ENCODE peak calls at places on chromosome 3, in four cellular contexts. Z is brain microvascular endothelial cell, F is NCI-H345, K is BJ. B is an unnamed sample.

GRCh38 chr3:104437891-104438290 is 928.8 kb upstream of the ALCAM start:
- DNase-seq in Z (peak; percentile 48), F (peak; percentile 21), K (no peak), B (peak; percentile 8)

GRCh38 chr3:52039846-52040245 is 16.5 kb downstream of the DUSP7 start:
- DNase-seq in Z (no peak), F (no peak), K (no peak), B (no peak)

GRCh38 chr3:56889131-56889530 is 87.4 kb upstream of the ARHGEF3 start:
- DNase-seq in Z (no peak), F (no peak), K (no peak), B (no peak)

GRCh38 chr3:4953119-4953518 is 26.1 kb upstream of the BHLHE40 start:
- DNase-seq in Z (no peak), F (no peak), K (no peak), B (no peak)

GRCh38 chr3:176032043-176032442 is 1165.2 kb downstream of the TBL1XR1 start:
- DNase-seq in Z (no peak), F (no peak), K (no peak), B (no peak)

GRCh38 chr3:173465112-173465511 is 67.6 kb downstream of the NLGN1 start:
- DNase-seq in Z (peak; percentile 11), F (no peak), K (peak; percentile 6), B (peak; percentile 37)

GRCh38 chr3:186540444-186541226 is 3.5 kb downstream of the CRYGS start:
- DNase-seq in Z (peak; percentile 77), F (peak; percentile 86), K (peak; percentile 15), B (peak; percentile 24)

GRCh38 chr3:129060276-129061076 is at the start of gene GP9:
- DNase-seq in Z (no peak), F (no peak), K (no peak), B (no peak)

GRCh38 chr3:43288366-43288765 is 2.0 kb downstream of the SNRK start:
- DNase-seq in Z (no peak), F (no peak), K (no peak), B (no peak)

GRCh38 chr3:58260733-58261132 is 23.1 kb downstream of the ABHD6 start:
- DNase-seq in Z (peak; percentile 71), F (no peak), K (no peak), B (no peak)

GRCh38 chr3:188440563-188440962 is 286.6 kb downstream of the LPP start:
- DNase-seq in Z (no peak), F (no peak), K (no peak), B (no peak)

GRCh38 chr3:4889896-4890295 is 89.3 kb upstream of the BHLHE40 start:
- DNase-seq in Z (peak; percentile 47), F (no peak), K (no peak), B (no peak)

GRCh38 chr3:114879059-114880031 is 267.7 kb downstream of the ZBTB20 start:
- DNase-seq in Z (peak; percentile 44), F (peak; percentile 39), K (peak; percentile 30), B (no peak)

GRCh38 chr3:191557322-191557721 is 96.4 kb downstream of the PYDC2 start:
- DNase-seq in Z (no peak), F (no peak), K (no peak), B (no peak)

GRCh38 chr3:182255095-182255600 is 538.2 kb upstream of the ATP11B start:
- DNase-seq in Z (no peak), F (no peak), K (no peak), B (no peak)

GRCh38 chr3:104460477-104461406 is 906.0 kb upstream of the ALCAM start:
- DNase-seq in Z (peak; percentile 11), F (no peak), K (peak; percentile 23), B (peak; percentile 63)

GRCh38 chr3:171028025-171028778 is 1.7 kb upstream of the SLC2A2 start:
- DNase-seq in Z (peak; percentile 93), F (peak; percentile 1), K (peak; percentile 49), B (peak; percentile 65)

GRCh38 chr3:156704370-156705036 is 30.1 kb downstream of the TIPARP start:
- DNase-seq in Z (no peak), F (no peak), K (no peak), B (no peak)

GRCh38 chr3:46965151-46965550 is 11.4 kb downstream of the CCDC12 start:
- DNase-seq in Z (no peak), F (no peak), K (no peak), B (no peak)

GRCh38 chr3:133412511-133413165 is 12.8 kb downstream of the BFSP2 start:
- DNase-seq in Z (peak; percentile 77), F (peak; percentile 4), K (no peak), B (no peak)

GRCh38 chr3:12963869-12964712 is 109.1 kb downstream of the IQSEC1 start:
- DNase-seq in Z (no peak), F (no peak), K (no peak), B (no peak)

GRCh38 chr3:107920538-107920937 is 170.3 kb downstream of the CD47 start:
- DNase-seq in Z (no peak), F (no peak), K (no peak), B (no peak)

GRCh38 chr3:6273878-6274277 is 587.0 kb upstream of the GRM7 start:
- DNase-seq in Z (no peak), F (no peak), K (no peak), B (no peak)

B was measured in AG09309.